ENCODE peak calls at places on chromosomes 7 and 10, in six cellular contexts. X, S, H, M, U and P are unnamed samples.

GRCh38 chr7:116569737-116570136 is 44.9 kb downstream of the CAV1 start:
- DNase-seq in M (no peak), S (peak; percentile 25), H (no peak), U (no peak), X (no peak), P (no peak)

GRCh38 chr7:37510043-37510634 is 61.5 kb upstream of the ELMO1 start:
- DNase-seq in H (no peak), U (peak; percentile 14), X (no peak), M (no peak), S (no peak), P (no peak)

GRCh38 chr7:88101769-88102168 is 118.1 kb downstream of the SRI start:
- DNase-seq in M (no peak), X (no peak), H (no peak), S (no peak), U (no peak), P (no peak)

GRCh38 chr10:90087197-90088007 is 386.0 kb downstream of the KIF20B start:
- DNase-seq in H (no peak), M (no peak), U (peak; percentile 41), S (peak; percentile 4), X (no peak), P (no peak)

GRCh38 chr7:157690058-157690832 is 353.4 kb downstream of the DNAJB6 start:
- DNase-seq in S (no peak), M (no peak), U (no peak), X (no peak), H (no peak), P (no peak)

GRCh38 chr7:2943851-2944601 is 99.6 kb downstream of the CARD11 start:
- DNase-seq in S (no peak), M (no peak), X (no peak), H (no peak), U (no peak), P (no peak)

GRCh38 chr7:75546272-75547015 is 54.3 kb downstream of the SPDYE5 start:
- DNase-seq in X (no peak), S (no peak), H (no peak), U (no peak), M (no peak), P (peak; percentile 19)

GRCh38 chr7:157581740-157582139 is 244.9 kb downstream of the DNAJB6 start:
- DNase-seq in X (no peak), M (no peak), H (no peak), S (no peak), U (no peak), P (no peak)

GRCh38 chr10:90319188-90319914 is 538.5 kb downstream of the HTR7 start:
- DNase-seq in M (no peak), U (no peak), H (no peak), S (peak; percentile 44), X (peak; percentile 8), P (peak; percentile 72)

GRCh38 chr7:96004598-96004997 is 232.2 kb downstream of the DYNC1I1 start:
- DNase-seq in H (no peak), X (no peak), S (no peak), M (no peak), U (no peak), P (no peak)

GRCh38 chr10:5498791-5499492 is 428 bp downstream of the CALML5 start:
- DNase-seq in U (no peak), H (no peak), S (no peak), M (no peak), X (no peak), P (no peak)

GRCh38 chr10:112583236-112583919 is 136.4 kb downstream of the VTI1A start:
- DNase-seq in U (no peak), X (no peak), H (no peak), M (no peak), S (no peak), P (no peak)

GRCh38 chr7:14765731-14766130 is 136.8 kb downstream of the DGKB start:
- DNase-seq in M (no peak), X (no peak), S (no peak), H (no peak), U (no peak), P (no peak)

GRCh38 chr7:50204576-50204975 is 99.9 kb upstream of the IKZF1 start:
- DNase-seq in U (no peak), H (no peak), S (no peak), X (no peak), M (peak; percentile 38), P (no peak)

GRCh38 chr10:75652136-75652535 is 220.7 kb downstream of the LRMDA start:
- DNase-seq in M (no peak), X (no peak), S (no peak), H (no peak), U (no peak), P (no peak)

GRCh38 chr7:155192961-155193640 is 104.6 kb upstream of the INSIG1 start:
- DNase-seq in S (no peak), X (no peak), H (no peak), M (no peak), U (no peak), P (no peak)

GRCh38 chr7:84997626-84998025 is 189.2 kb downstream of the SEMA3D start:
- DNase-seq in U (no peak), M (no peak), H (no peak), X (no peak), S (no peak), P (no peak)

GRCh38 chr7:13904689-13905088 is 84.8 kb downstream of the ETV1 start:
- DNase-seq in X (no peak), S (no peak), U (no peak), M (no peak), H (no peak), P (no peak)